ENCODE peak calls at places on chromosomes 11 and 22, in six cellular contexts. One of them, this sample, is unnamed.

GRCh38 chr11:71286701-71287643 is 34.6 kb upstream of the SHANK2 start:
- DNase-seq in heart right ventricle: no peak
- DNase-seq in upper lobe of right lung: peak; percentile 68
- DNase-seq in thoracic aorta: no peak
- DNase-seq in CD8-positive, alpha-beta T cell: no peak
- DNase-seq in cardiac fibroblast: peak; percentile 89
- DNase-seq in this sample: no peak

GRCh38 chr11:13137778-13138400 is 128.8 kb downstream of the RASSF10 start:
- DNase-seq in heart right ventricle: no peak
- DNase-seq in upper lobe of right lung: no peak
- DNase-seq in thoracic aorta: no peak
- DNase-seq in CD8-positive, alpha-beta T cell: no peak
- DNase-seq in cardiac fibroblast: no peak
- DNase-seq in this sample: no peak

GRCh38 chr11:62666259-62666926 is 1.3 kb downstream of the CSKMT start:
- DNase-seq in heart right ventricle: no peak
- DNase-seq in upper lobe of right lung: no peak
- DNase-seq in thoracic aorta: no peak
- DNase-seq in CD8-positive, alpha-beta T cell: no peak
- DNase-seq in cardiac fibroblast: no peak
- DNase-seq in this sample: no peak

GRCh38 chr11:44171518-44171917 is 76.0 kb downstream of the EXT2 start:
- DNase-seq in heart right ventricle: no peak
- DNase-seq in upper lobe of right lung: no peak
- DNase-seq in thoracic aorta: no peak
- DNase-seq in CD8-positive, alpha-beta T cell: no peak
- DNase-seq in cardiac fibroblast: no peak
- DNase-seq in this sample: no peak

GRCh38 chr11:126484266-126484665 is 128.8 kb downstream of the ST3GAL4 start:
- DNase-seq in heart right ventricle: no peak
- DNase-seq in upper lobe of right lung: no peak
- DNase-seq in thoracic aorta: no peak
- DNase-seq in CD8-positive, alpha-beta T cell: no peak
- DNase-seq in cardiac fibroblast: peak; percentile 54
- DNase-seq in this sample: no peak

GRCh38 chr22:20574920-20575353 is 67.5 kb downstream of the MED15 start:
- DNase-seq in heart right ventricle: no peak
- DNase-seq in upper lobe of right lung: peak; percentile 40
- DNase-seq in thoracic aorta: no peak
- DNase-seq in CD8-positive, alpha-beta T cell: no peak
- DNase-seq in cardiac fibroblast: no peak
- DNase-seq in this sample: no peak

GRCh38 chr22:50148991-50149721 is 21.4 kb upstream of the PANX2 start:
- DNase-seq in heart right ventricle: peak; percentile 60
- DNase-seq in upper lobe of right lung: peak; percentile 88
- DNase-seq in thoracic aorta: no peak
- DNase-seq in CD8-positive, alpha-beta T cell: peak; percentile 60
- DNase-seq in cardiac fibroblast: peak; percentile 56
- DNase-seq in this sample: no peak

GRCh38 chr22:25514436-25514835 is 50.0 kb upstream of the GRK3 start:
- DNase-seq in heart right ventricle: no peak
- DNase-seq in upper lobe of right lung: no peak
- DNase-seq in thoracic aorta: no peak
- DNase-seq in CD8-positive, alpha-beta T cell: no peak
- DNase-seq in cardiac fibroblast: no peak
- DNase-seq in this sample: no peak

GRCh38 chr22:47297261-47298016 is 535.0 kb downstream of the TBC1D22A start:
- DNase-seq in heart right ventricle: no peak
- DNase-seq in upper lobe of right lung: no peak
- DNase-seq in thoracic aorta: no peak
- DNase-seq in CD8-positive, alpha-beta T cell: no peak
- DNase-seq in cardiac fibroblast: no peak
- DNase-seq in this sample: no peak

GRCh38 chr11:5923789-5924188 is 18.3 kb upstream of the OR56A3 start:
- DNase-seq in heart right ventricle: no peak
- DNase-seq in upper lobe of right lung: no peak
- DNase-seq in thoracic aorta: no peak
- DNase-seq in CD8-positive, alpha-beta T cell: no peak
- DNase-seq in cardiac fibroblast: peak; percentile 1
- DNase-seq in this sample: no peak

GRCh38 chr22:32590556-32590955 is 115.9 kb downstream of the FBXO7 start:
- DNase-seq in heart right ventricle: no peak
- DNase-seq in upper lobe of right lung: no peak
- DNase-seq in thoracic aorta: no peak
- DNase-seq in CD8-positive, alpha-beta T cell: no peak
- DNase-seq in cardiac fibroblast: peak; percentile 28
- DNase-seq in this sample: no peak

GRCh38 chr11:117229931-117230285 is 2.0 kb downstream of the PCSK7 start:
- DNase-seq in heart right ventricle: no peak
- DNase-seq in upper lobe of right lung: no peak
- DNase-seq in thoracic aorta: no peak
- DNase-seq in CD8-positive, alpha-beta T cell: no peak
- DNase-seq in cardiac fibroblast: no peak
- DNase-seq in this sample: no peak

GRCh38 chr22:39234867-39235687 is 9.7 kb downstream of the PDGFB start:
- DNase-seq in heart right ventricle: peak; percentile 79
- DNase-seq in upper lobe of right lung: peak; percentile 77
- DNase-seq in thoracic aorta: no peak
- DNase-seq in CD8-positive, alpha-beta T cell: no peak
- DNase-seq in cardiac fibroblast: no peak
- DNase-seq in this sample: no peak

GRCh38 chr11:67538823-67539505 is 15.7 kb upstream of the CABP2 start:
- DNase-seq in heart right ventricle: no peak
- DNase-seq in upper lobe of right lung: no peak
- DNase-seq in thoracic aorta: no peak
- DNase-seq in CD8-positive, alpha-beta T cell: no peak
- DNase-seq in cardiac fibroblast: no peak
- DNase-seq in this sample: no peak

GRCh38 chr11:33634291-33634834 is 66.3 kb downstream of the C11orf91 start:
- DNase-seq in heart right ventricle: no peak
- DNase-seq in upper lobe of right lung: no peak
- DNase-seq in thoracic aorta: no peak
- DNase-seq in CD8-positive, alpha-beta T cell: no peak
- DNase-seq in cardiac fibroblast: peak; percentile 82
- DNase-seq in this sample: no peak

GRCh38 chr11:28346209-28346608 is 238.0 kb downstream of the METTL15 start:
- DNase-seq in heart right ventricle: no peak
- DNase-seq in upper lobe of right lung: no peak
- DNase-seq in thoracic aorta: no peak
- DNase-seq in CD8-positive, alpha-beta T cell: no peak
- DNase-seq in cardiac fibroblast: no peak
- DNase-seq in this sample: no peak

GRCh38 chr11:47257518-47258316 is at the start of gene NR1H3:
- DNase-seq in heart right ventricle: peak; percentile 87
- DNase-seq in upper lobe of right lung: peak; percentile 92
- DNase-seq in thoracic aorta: no peak
- DNase-seq in CD8-positive, alpha-beta T cell: no peak
- DNase-seq in cardiac fibroblast: peak; percentile 61
- DNase-seq in this sample: peak; percentile 30

GRCh38 chr22:21933899-21934298 is 18.7 kb downstream of the PPM1F start:
- DNase-seq in heart right ventricle: no peak
- DNase-seq in upper lobe of right lung: no peak
- DNase-seq in thoracic aorta: no peak
- DNase-seq in CD8-positive, alpha-beta T cell: no peak
- DNase-seq in cardiac fibroblast: no peak
- DNase-seq in this sample: no peak

GRCh38 chr11:73154178-73154577 is 12.1 kb upstream of the FCHSD2 start:
- DNase-seq in heart right ventricle: no peak
- DNase-seq in upper lobe of right lung: no peak
- DNase-seq in thoracic aorta: no peak
- DNase-seq in CD8-positive, alpha-beta T cell: no peak
- DNase-seq in cardiac fibroblast: no peak
- DNase-seq in this sample: no peak

GRCh38 chr11:88105952-88106351 is 69.3 kb downstream of the RAB38 start:
- DNase-seq in heart right ventricle: no peak
- DNase-seq in upper lobe of right lung: no peak
- DNase-seq in thoracic aorta: no peak
- DNase-seq in CD8-positive, alpha-beta T cell: no peak
- DNase-seq in cardiac fibroblast: no peak
- DNase-seq in this sample: no peak

GRCh38 chr22:45867118-45867905 is 109.7 kb downstream of the WNT7B start:
- DNase-seq in heart right ventricle: peak; percentile 24
- DNase-seq in upper lobe of right lung: peak; percentile 70
- DNase-seq in thoracic aorta: no peak
- DNase-seq in CD8-positive, alpha-beta T cell: no peak
- DNase-seq in cardiac fibroblast: peak; percentile 41
- DNase-seq in this sample: no peak
- TF ChIP-seq CTCF in heart right ventricle: peak; percentile 32
- TF ChIP-seq CTCF in upper lobe of right lung: peak; percentile 20
- TF ChIP-seq CTCF in thoracic aorta: peak; percentile 37
- TF ChIP-seq CTCF in CD8-positive, alpha-beta T cell: no peak
- TF ChIP-seq CTCF in cardiac fibroblast: no peak
- TF ChIP-seq CTCF in this sample: peak; percentile 49

GRCh38 chr22:37904572-37905533 is 1.2 kb upstream of the MICALL1 start:
- DNase-seq in heart right ventricle: no peak
- DNase-seq in upper lobe of right lung: no peak
- DNase-seq in thoracic aorta: peak; percentile 72
- DNase-seq in CD8-positive, alpha-beta T cell: no peak
- DNase-seq in cardiac fibroblast: peak; percentile 100
- DNase-seq in this sample: no peak

GRCh38 chr22:37907036-37907954 is 1.2 kb downstream of the MICALL1 start:
- DNase-seq in heart right ventricle: no peak
- DNase-seq in upper lobe of right lung: no peak
- DNase-seq in thoracic aorta: no peak
- DNase-seq in CD8-positive, alpha-beta T cell: no peak
- DNase-seq in cardiac fibroblast: peak; percentile 41
- DNase-seq in this sample: no peak

GRCh38 chr22:37906364-37907008 is 389 bp downstream of the MICALL1 start:
- DNase-seq in heart right ventricle: no peak
- DNase-seq in upper lobe of right lung: no peak
- DNase-seq in thoracic aorta: no peak
- DNase-seq in CD8-positive, alpha-beta T cell: no peak
- DNase-seq in cardiac fibroblast: no peak
- DNase-seq in this sample: no peak

GRCh38 chr22:37909756-37910155 is 3.7 kb downstream of the MICALL1 start:
- DNase-seq in heart right ventricle: no peak
- DNase-seq in upper lobe of right lung: no peak
- DNase-seq in thoracic aorta: no peak
- DNase-seq in CD8-positive, alpha-beta T cell: no peak
- DNase-seq in cardiac fibroblast: no peak
- DNase-seq in this sample: no peak

GRCh38 chr22:37905534-37906363 is at the start of gene MICALL1:
- DNase-seq in heart right ventricle: peak; percentile 79
- DNase-seq in upper lobe of right lung: peak; percentile 89
- DNase-seq in thoracic aorta: no peak
- DNase-seq in CD8-positive, alpha-beta T cell: peak; percentile 44
- DNase-seq in cardiac fibroblast: peak; percentile 70
- DNase-seq in this sample: peak; percentile 62
- TF ChIP-seq CTCF in heart right ventricle: peak; percentile 36
- TF ChIP-seq CTCF in upper lobe of right lung: no peak
- TF ChIP-seq CTCF in thoracic aorta: no peak
- TF ChIP-seq CTCF in CD8-positive, alpha-beta T cell: no peak
- TF ChIP-seq CTCF in cardiac fibroblast: no peak
- TF ChIP-seq CTCF in this sample: no peak

DNA sequence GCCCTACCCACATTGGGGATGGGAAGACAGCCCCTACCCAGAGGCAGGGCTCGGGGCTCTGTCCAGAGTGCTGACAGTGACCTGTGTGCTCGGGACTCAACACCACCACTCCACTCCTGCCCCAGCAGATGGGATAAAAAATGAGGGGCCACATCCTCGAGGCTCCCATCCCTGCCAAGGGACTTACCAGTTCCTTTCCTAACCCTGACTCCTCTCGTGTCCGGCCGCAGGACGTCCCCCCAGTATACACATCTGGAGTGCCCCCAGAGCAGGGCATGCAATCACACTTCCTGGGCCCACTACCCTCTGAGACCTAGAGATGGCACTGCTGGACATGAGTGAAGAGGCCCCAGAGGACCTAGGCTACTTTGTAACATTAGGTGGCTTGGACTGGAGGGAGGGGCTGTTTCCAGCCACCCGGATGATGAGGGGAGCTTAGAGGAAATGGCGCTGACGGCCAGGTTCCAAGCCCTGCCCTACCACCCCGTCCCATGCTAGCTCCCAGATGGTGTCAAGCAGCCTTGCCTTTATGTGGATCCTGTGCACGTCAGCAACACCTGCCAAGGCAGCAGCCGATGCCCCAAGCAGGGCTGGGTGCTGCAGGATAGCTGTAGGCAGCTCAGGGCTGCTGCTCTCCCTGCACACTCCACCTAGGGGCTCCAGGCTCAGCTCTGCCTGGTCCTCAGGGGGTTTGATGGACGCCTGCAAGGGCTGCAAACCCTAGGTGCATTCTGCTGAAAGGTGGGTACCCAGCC is 86.6 kb downstream of the DGCR2 start:
- DNase-seq in heart right ventricle: no peak
- DNase-seq in upper lobe of right lung: peak; percentile 58
- DNase-seq in thoracic aorta: no peak
- DNase-seq in CD8-positive, alpha-beta T cell: no peak
- DNase-seq in cardiac fibroblast: peak; percentile 7
- DNase-seq in this sample: no peak
- TF ChIP-seq CTCF in heart right ventricle: no peak
- TF ChIP-seq CTCF in upper lobe of right lung: peak; percentile 18
- TF ChIP-seq CTCF in thoracic aorta: no peak
- TF ChIP-seq CTCF in CD8-positive, alpha-beta T cell: no peak
- TF ChIP-seq CTCF in cardiac fibroblast: no peak
- TF ChIP-seq CTCF in this sample: no peak

DNA sequence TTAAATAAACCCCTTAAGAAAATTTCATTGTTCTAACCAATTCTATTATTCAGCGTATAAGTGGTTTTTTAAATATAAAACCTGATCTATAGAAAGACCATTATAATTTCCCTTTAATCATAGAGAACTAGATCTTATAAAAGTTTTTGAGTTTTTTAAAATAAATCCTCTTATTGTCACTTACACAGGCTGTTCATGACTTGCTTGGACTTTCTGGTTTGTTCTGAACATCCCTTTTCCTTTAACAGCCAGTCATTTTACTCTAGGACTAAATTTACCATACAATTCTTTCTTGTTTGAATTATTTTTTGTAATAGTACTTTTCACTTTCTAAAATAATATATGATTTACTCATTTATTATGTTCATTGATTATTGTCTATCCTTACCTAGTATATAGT is 4.7 kb downstream of the NXPE2 start:
- DNase-seq in heart right ventricle: no peak
- DNase-seq in upper lobe of right lung: no peak
- DNase-seq in thoracic aorta: no peak
- DNase-seq in CD8-positive, alpha-beta T cell: no peak
- DNase-seq in cardiac fibroblast: no peak
- DNase-seq in this sample: no peak
- TF ChIP-seq CTCF in heart right ventricle: no peak
- TF ChIP-seq CTCF in upper lobe of right lung: no peak
- TF ChIP-seq CTCF in thoracic aorta: no peak
- TF ChIP-seq CTCF in CD8-positive, alpha-beta T cell: no peak
- TF ChIP-seq CTCF in cardiac fibroblast: no peak
- TF ChIP-seq CTCF in this sample: no peak

DNA sequence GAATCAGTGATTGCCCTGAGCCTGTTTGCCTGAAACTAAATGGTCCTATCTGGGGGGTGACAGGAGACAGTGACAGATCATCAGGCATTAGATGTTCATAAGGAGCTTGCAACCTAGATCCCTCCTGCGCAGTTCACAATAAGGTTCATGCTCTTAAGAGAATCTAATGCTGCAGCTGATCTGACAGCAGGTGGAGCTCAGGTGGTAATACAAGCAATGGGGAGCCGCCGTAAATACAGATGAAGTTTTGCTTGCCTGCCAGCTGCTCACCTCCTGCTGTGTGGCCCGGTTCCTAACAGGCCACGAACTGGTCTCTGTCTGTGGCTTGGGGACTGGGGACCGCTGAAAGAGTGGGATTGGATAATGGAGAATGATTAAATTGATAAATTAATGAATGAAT is 14.0 kb downstream of the NOX4 start:
- DNase-seq in heart right ventricle: no peak
- DNase-seq in upper lobe of right lung: no peak
- DNase-seq in thoracic aorta: no peak
- DNase-seq in CD8-positive, alpha-beta T cell: no peak
- DNase-seq in cardiac fibroblast: no peak
- DNase-seq in this sample: no peak
- TF ChIP-seq CTCF in heart right ventricle: no peak
- TF ChIP-seq CTCF in upper lobe of right lung: no peak
- TF ChIP-seq CTCF in thoracic aorta: no peak
- TF ChIP-seq CTCF in CD8-positive, alpha-beta T cell: no peak
- TF ChIP-seq CTCF in cardiac fibroblast: no peak
- TF ChIP-seq CTCF in this sample: no peak

This sample was measured in progenitor cell of endocrine pancreas.